ENCODE peak calls at places on chromosomes 2 and 18, in five cellular contexts. V, D, S, K and B are unnamed samples.

GRCh38 chr2:216556202-216556601 is 57.6 kb downstream of the RPL37A start:
- DNase-seq in V (no peak), D (no peak), S (no peak), K (no peak), B (no peak)

GRCh38 chr2:127321306-127321705 is 27.4 kb upstream of the ERCC3 start:
- DNase-seq in V (no peak), D (no peak), S (no peak), K (peak; percentile 73), B (peak; percentile 6)

GRCh38 chr2:7588295-7588694 is 671.1 kb downstream of the RNF144A start:
- DNase-seq in V (no peak), D (no peak), S (no peak), K (no peak), B (no peak)

GRCh38 chr2:217887841-217888665 is 114.7 kb downstream of the TNS1 start:
- DNase-seq in V (no peak), D (peak; percentile 79), S (no peak), K (peak; percentile 21), B (no peak)

GRCh38 chr18:28359177-28359576 is 182.2 kb upstream of the CDH2 start:
- DNase-seq in V (no peak), D (no peak), S (no peak), K (no peak), B (no peak)

GRCh38 chr2:31828891-31829290 is 181.9 kb downstream of the MEMO1 start:
- DNase-seq in V (no peak), D (no peak), S (no peak), K (peak; percentile 26), B (no peak)

GRCh38 chr2:8281234-8281633 is 400.6 kb upstream of the ID2 start:
- DNase-seq in V (no peak), D (no peak), S (no peak), K (no peak), B (no peak)

GRCh38 chr2:201913197-201913596 is 106.9 kb downstream of the CDK15 start:
- DNase-seq in V (no peak), D (no peak), S (no peak), K (peak; percentile 71), B (no peak)

GRCh38 chr2:237320801-237321563 is 93.0 kb downstream of the COL6A3 start:
- DNase-seq in V (no peak), D (peak; percentile 79), S (peak; percentile 93), K (no peak), B (no peak)

GRCh38 chr2:98915751-98916358 is 20.2 kb downstream of the CRACDL start:
- DNase-seq in V (no peak), D (no peak), S (peak; percentile 20), K (peak; percentile 41), B (no peak)

GRCh38 chr2:85430780-85431601 is 12.5 kb downstream of the SH2D6 start:
- DNase-seq in V (no peak), D (no peak), S (no peak), K (no peak), B (no peak)

GRCh38 chr18:77160515-77160914 is 27.9 kb upstream of the MBP start:
- DNase-seq in V (no peak), D (no peak), S (no peak), K (no peak), B (no peak)

GRCh38 chr2:41992056-41992699 is 55.6 kb upstream of the PKDCC start:
- DNase-seq in V (no peak), D (no peak), S (no peak), K (no peak), B (no peak)

GRCh38 chr2:44061876-44062275 is 66.1 kb upstream of the LRPPRC start:
- DNase-seq in V (no peak), D (no peak), S (no peak), K (no peak), B (no peak)

GRCh38 chr18:75205760-75206109 is 3.2 kb downstream of the PTGR3 start:
- DNase-seq in V (no peak), D (no peak), S (no peak), K (peak; percentile 54), B (no peak)

GRCh38 chr2:5690231-5690630 is 2.0 kb upstream of the SOX11 start:
- DNase-seq in V (no peak), D (no peak), S (no peak), K (peak; percentile 28), B (no peak)

GRCh38 chr2:12619975-12620374 is 96.8 kb upstream of the TRIB2 start:
- DNase-seq in V (no peak), D (no peak), S (no peak), K (peak; percentile 92), B (peak; percentile 84)

GRCh38 chr2:181165199-181165868 is 184.9 kb downstream of the UBE2E3 start:
- DNase-seq in V (no peak), D (no peak), S (no peak), K (no peak), B (no peak)

GRCh38 chr2:9695916-9696315 is 65.1 kb upstream of the YWHAQ start:
- DNase-seq in V (no peak), D (no peak), S (peak; percentile 3), K (no peak), B (no peak)

GRCh38 chr2:207506426-207506825 is 23.3 kb upstream of the CREB1 start:
- DNase-seq in V (no peak), D (no peak), S (no peak), K (no peak), B (no peak)

GRCh38 chr18:68438983-68439382 is 275.9 kb downstream of the TMX3 start:
- DNase-seq in V (no peak), D (no peak), S (no peak), K (peak; percentile 81), B (peak; percentile 58)

GRCh38 chr2:152200562-152201465 is 25.3 kb upstream of the STAM2 start:
- DNase-seq in V (peak; percentile 70), D (peak; percentile 88), S (peak; percentile 91), K (peak; percentile 98), B (peak; percentile 94)

DNA sequence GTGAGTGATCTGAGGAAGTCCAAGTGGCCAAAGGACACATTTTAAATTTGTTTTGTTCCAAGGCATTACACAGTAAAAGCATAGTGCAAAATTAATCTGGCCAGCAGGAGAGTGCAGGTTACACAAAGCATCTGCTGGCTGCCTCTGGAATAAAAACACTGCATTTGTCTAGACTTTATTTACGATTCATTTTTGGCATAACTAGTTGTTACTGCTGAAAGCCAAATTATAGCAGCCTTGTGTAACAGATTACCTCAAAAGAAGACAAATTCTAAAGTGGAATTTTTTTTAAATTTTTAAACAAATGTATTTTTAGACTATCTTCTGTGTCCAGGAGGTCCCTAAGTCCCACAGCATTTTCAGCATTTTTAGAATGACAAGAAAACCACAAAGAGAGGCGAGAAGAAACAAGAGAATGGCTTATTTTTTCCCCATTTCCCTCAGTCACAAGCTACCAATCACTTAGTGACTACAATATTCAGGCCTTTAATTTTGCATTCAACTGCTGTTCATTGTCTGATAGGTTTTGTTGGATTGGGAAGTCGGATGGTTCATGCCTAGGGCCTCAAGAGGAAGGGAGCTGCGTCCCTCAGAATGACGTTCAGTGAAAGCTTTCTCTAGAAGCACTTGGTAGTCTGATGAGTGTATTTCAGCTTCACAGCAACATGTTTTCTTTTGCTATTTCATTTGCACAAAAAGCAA is 46.0 kb downstream of the TMEFF2 start:
- DNase-seq in V (no peak), D (no peak), S (no peak), K (peak; percentile 49), B (peak; percentile 59)
- TF ChIP-seq CTCF in V (no peak), D (no peak), S (no peak), K (no peak), B (peak; percentile 11)

GRCh38 chr18:58513615-58514014 is 115.3 kb downstream of the ALPK2 start:
- DNase-seq in V (no peak), D (no peak), S (no peak), K (no peak), B (no peak)
- H3K4me3 ChIP-seq in V (no peak overlapping the region), D (no peak overlapping the region), S (no peak overlapping the region), K (no peak overlapping the region), B (no peak overlapping the region)

GRCh38 chr18:78650926-78651325 is 328.7 kb upstream of the SALL3 start:
- DNase-seq in V (no peak), D (no peak), S (no peak), K (no peak), B (no peak)
- H3K9me3 ChIP-seq in V (no peaks in the 10 kb centered on the region), D (peaks cover 9% of the 10 kb centered on the region), S (no peaks in the 10 kb centered on the region), K (peaks cover 48% of the 10 kb centered on the region), B (no peaks in the 10 kb centered on the region)

GRCh38 chr2:231614559-231615057 is 21.9 kb downstream of the TEX44 start:
- DNase-seq in V (peak; percentile 37), D (peak; percentile 69), S (no peak), K (no peak), B (no peak)
- TF ChIP-seq CTCF in V (no peak), D (no peak), S (no peak), K (no peak), B (no peak)